ENCODE peak calls at places on chromosomes 3 and 15, in ten cellular contexts. G is GM13976, F is adrenal gland, K is coronary artery, X is activated B cell treated with CpG ODN at 0.5 μM for 24 hours, S is astrocyte, B is endothelial cell, Y is fibroblast of mammary gland, C is GM06990, V is hepatocyte. T is an unnamed sample.

GRCh38 chr3:22451501-22451900 is 700.5 kb upstream of the ZNF385D start:
- DNase-seq in G (no peak), F (no peak), K (no peak), X (no peak), S (no peak), B (no peak), Y (no peak), C (no peak), V (no peak), T (no peak)

GRCh38 chr3:193744822-193745684 is 152.0 kb downstream of the OPA1 start:
- DNase-seq in G (no peak), F (no peak), K (no peak), X (no peak), S (peak), B (no peak), Y (peak), C (no peak), V (peak), T (no peak)

GRCh38 chr3:172270767-172271166 is 177.5 kb downstream of the GHSR start:
- DNase-seq in G (peak), F (no peak), K (no peak), X (no peak), S (no peak), B (no peak), Y (no peak), C (peak), V (no peak), T (no peak)

GRCh38 chr3:56800373-56801150 is 1.2 kb downstream of the ARHGEF3 start:
- DNase-seq in G (peak), F (no peak), K (no peak), X (no peak), S (peak), B (no peak), Y (no peak), C (peak), V (no peak), T (no peak)

GRCh38 chr15:58716027-58716426 is 33.5 kb downstream of the ADAM10 start:
- DNase-seq in G (no peak), F (no peak), K (no peak), X (no peak), S (no peak), B (no peak), Y (no peak), C (no peak), V (no peak), T (no peak)

GRCh38 chr3:189567322-189567721 is 63.9 kb upstream of the TP63 start:
- DNase-seq in G (no peak), F (no peak), K (no peak), X (no peak), S (no peak), B (no peak), Y (no peak), C (no peak), V (no peak), T (no peak)

GRCh38 chr3:176934698-176935097 is 262.6 kb downstream of the TBL1XR1 start:
- DNase-seq in G (no peak), F (no peak), K (no peak), X (no peak), S (no peak), B (no peak), Y (no peak), C (no peak), V (no peak), T (no peak)

GRCh38 chr15:68589012-68589411 is 10.2 kb downstream of the CORO2B start:
- DNase-seq in G (no peak), F (no peak), K (no peak), X (no peak), S (no peak), B (no peak), Y (no peak), C (no peak), V (no peak), T (no peak)

GRCh38 chr3:166283856-166284255 is 446.6 kb upstream of the BCHE start:
- DNase-seq in G (no peak), F (peak), K (no peak), X (no peak), S (peak), B (no peak), Y (peak), C (no peak), V (no peak), T (no peak)

GRCh38 chr3:149630806-149631205 is 27.0 kb downstream of the WWTR1 start:
- DNase-seq in G (no peak), F (no peak), K (no peak), X (no peak), S (no peak), B (no peak), Y (no peak), C (no peak), V (no peak), T (no peak)

GRCh38 chr3:133472242-133472641 is 72.4 kb downstream of the BFSP2 start:
- DNase-seq in G (no peak), F (no peak), K (no peak), X (no peak), S (no peak), B (no peak), Y (peak), C (no peak), V (no peak), T (no peak)

GRCh38 chr15:42863572-42864239 is 56.9 kb downstream of the TTBK2 start:
- DNase-seq in G (no peak), F (no peak), K (no peak), X (no peak), S (peak), B (no peak), Y (no peak), C (no peak), V (no peak), T (no peak)

GRCh38 chr3:187648177-187648576 is 22.0 kb downstream of the SST start:
- DNase-seq in G (peak), F (no peak), K (no peak), X (no peak), S (no peak), B (no peak), Y (no peak), C (no peak), V (no peak), T (no peak)

GRCh38 chr15:74337607-74338211 is 29.7 kb downstream of the CYP11A1 start:
- DNase-seq in G (no peak), F (no peak), K (peak), X (no peak), S (no peak), B (no peak), Y (no peak), C (no peak), V (no peak), T (no peak)

GRCh38 chr15:40310001-40310959 is 2.5 kb upstream of the PLCB2 start:
- DNase-seq in G (peak), F (peak), K (no peak), X (peak), S (no peak), B (peak), Y (peak), C (no peak), V (peak), T (no peak)

GRCh38 chr15:68674975-68675374 is 96.2 kb downstream of the CORO2B start:
- DNase-seq in G (peak), F (no peak), K (peak), X (no peak), S (no peak), B (peak), Y (no peak), C (no peak), V (no peak), T (no peak)

GRCh38 chr3:122232485-122232884 is 49.0 kb downstream of the CASR start:
- DNase-seq in G (no peak), F (no peak), K (no peak), X (no peak), S (no peak), B (no peak), Y (no peak), C (no peak), V (no peak), T (no peak)

GRCh38 chr15:70152070-70152480 is 54.4 kb upstream of the TLE3 start:
- DNase-seq in G (no peak), F (no peak), K (no peak), X (no peak), S (peak), B (peak), Y (no peak), C (no peak), V (no peak), T (no peak)

GRCh38 chr3:197758512-197758911 is 8.8 kb downstream of the FYTTD1 start:
- DNase-seq in G (no peak), F (no peak), K (no peak), X (no peak), S (no peak), B (no peak), Y (no peak), C (no peak), V (no peak), T (no peak)

GRCh38 chr15:92653836-92654524 is 1.6 kb downstream of the FAM174B start:
- DNase-seq in G (peak), F (no peak), K (peak), X (no peak), S (no peak), B (peak), Y (no peak), C (no peak), V (peak), T (peak)

GRCh38 chr15:25176991-25177954 is 222.5 kb downstream of the SNRPN start:
- DNase-seq in G (peak), F (peak), K (no peak), X (peak), S (no peak), B (peak), Y (no peak), C (no peak), V (peak), T (peak)

GRCh38 chr3:42780892-42781700 is 8.0 kb upstream of the CCDC13 start:
- DNase-seq in G (peak), F (no peak), K (no peak), X (no peak), S (peak), B (peak), Y (peak), C (peak), V (peak), T (no peak)

GRCh38 chr3:33278106-33278672 is 947 bp downstream of the FBXL2 start:
- DNase-seq in G (no peak), F (no peak), K (no peak), X (no peak), S (no peak), B (no peak), Y (no peak), C (no peak), V (peak), T (no peak)

GRCh38 chr15:86439614-86440013 is 359.9 kb downstream of the AGBL1 start:
- DNase-seq in G (no peak), F (no peak), K (no peak), X (no peak), S (no peak), B (no peak), Y (no peak), C (no peak), V (peak), T (no peak)

GRCh38 chr3:76859596-76859995 is 180.3 kb upstream of the ROBO2 start:
- DNase-seq in G (no peak), F (no peak), K (no peak), X (no peak), S (no peak), B (no peak), Y (no peak), C (no peak), V (no peak), T (no peak)

GRCh38 chr15:43292375-43293078 is 25.8 kb upstream of the TGM5 start:
- DNase-seq in G (no peak), F (no peak), K (no peak), X (no peak), S (peak), B (no peak), Y (peak), C (no peak), V (no peak), T (no peak)

GRCh38 chr3:12966847-12967750 is 106.1 kb downstream of the IQSEC1 start:
- DNase-seq in G (peak), F (peak), K (no peak), X (no peak), S (no peak), B (peak), Y (peak), C (no peak), V (peak), T (peak)

GRCh38 chr3:188282871-188283270 is 128.9 kb downstream of the LPP start:
- DNase-seq in G (no peak), F (no peak), K (no peak), X (no peak), S (no peak), B (no peak), Y (no peak), C (no peak), V (peak), T (no peak)

GRCh38 chr3:12681586-12682371 is 17.9 kb upstream of the RAF1 start:
- DNase-seq in G (no peak), F (peak), K (no peak), X (no peak), S (peak), B (no peak), Y (peak), C (no peak), V (no peak), T (no peak)

GRCh38 chr3:50885491-50885890 is 210.8 kb downstream of the DOCK3 start:
- DNase-seq in G (no peak), F (no peak), K (no peak), X (no peak), S (no peak), B (no peak), Y (no peak), C (no peak), V (no peak), T (no peak)

GRCh38 chr3:40437893-40438292 is 19.2 kb upstream of the RPL14 start:
- DNase-seq in G (no peak), F (no peak), K (no peak), X (no peak), S (no peak), B (no peak), Y (no peak), C (no peak), V (no peak), T (no peak)

GRCh38 chr3:40427045-40427669 is 30.0 kb upstream of the RPL14 start:
- DNase-seq in G (no peak), F (no peak), K (no peak), X (no peak), S (no peak), B (no peak), Y (no peak), C (no peak), V (no peak), T (no peak)

GRCh38 chr3:40432793-40433192 is 24.3 kb upstream of the RPL14 start:
- DNase-seq in G (no peak), F (no peak), K (no peak), X (no peak), S (no peak), B (no peak), Y (no peak), C (no peak), V (no peak), T (no peak)
- TF ChIP-seq CTCF in G (no peak), F (no peak), K (no peak), X (no peak), S (no peak), B (no peak), Y (no peak), C (no peak), V (peak), T (no peak)

GRCh38 chr3:155412856-155413255 is 119.4 kb upstream of the STRIT1 start:
- DNase-seq in G (no peak), F (no peak), K (no peak), X (no peak), S (no peak), B (no peak), Y (no peak), C (no peak), V (peak), T (no peak)

GRCh38 chr3:155407331-155407730 is 113.8 kb upstream of the STRIT1 start:
- DNase-seq in G (no peak), F (no peak), K (no peak), X (no peak), S (no peak), B (no peak), Y (peak), C (no peak), V (no peak), T (no peak)

GRCh38 chr3:155407971-155408370 is 114.5 kb upstream of the STRIT1 start:
- DNase-seq in G (no peak), F (no peak), K (no peak), X (no peak), S (no peak), B (no peak), Y (peak), C (no peak), V (no peak), T (no peak)

GRCh38 chr3:155409336-155409735 is 115.9 kb upstream of the STRIT1 start:
- DNase-seq in G (no peak), F (no peak), K (no peak), X (no peak), S (no peak), B (no peak), Y (no peak), C (no peak), V (no peak), T (no peak)

DNA sequence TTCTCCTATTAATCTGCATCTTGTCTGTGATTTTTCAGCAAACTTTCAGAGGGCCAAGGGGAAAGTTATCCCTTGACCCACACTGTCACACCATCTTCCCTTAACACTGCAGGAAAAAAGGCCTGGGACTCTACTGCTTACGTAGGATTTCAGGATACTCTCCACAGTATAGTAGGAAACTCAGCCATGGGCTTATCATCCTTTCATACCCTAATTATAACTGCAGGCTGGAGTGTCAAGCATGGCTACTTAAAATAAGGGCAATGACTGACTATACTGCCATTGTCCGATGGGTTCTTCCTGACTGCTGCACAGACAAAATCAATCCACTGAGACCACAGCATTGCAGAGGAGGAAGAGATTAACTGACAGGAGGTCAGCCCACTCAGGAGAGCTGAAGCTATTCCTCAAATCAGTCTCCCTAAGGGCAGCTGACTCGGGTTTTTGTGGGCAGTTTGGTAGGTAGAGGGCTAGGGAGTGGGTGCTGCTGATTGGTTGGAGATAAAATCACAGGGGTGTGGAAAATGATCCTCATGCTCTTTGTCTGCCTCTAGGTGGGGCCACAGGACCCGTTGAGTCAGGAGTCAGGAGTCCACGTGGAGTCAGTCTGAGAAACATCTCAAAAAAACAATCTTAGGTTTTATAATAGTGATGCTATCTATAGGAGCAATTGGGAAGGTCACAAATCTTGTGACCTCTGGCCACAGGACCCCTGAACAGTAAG is 118.2 kb upstream of the STRIT1 start:
- DNase-seq in G (no peak), F (no peak), K (no peak), X (no peak), S (no peak), B (no peak), Y (peak), C (no peak), V (no peak), T (no peak)
- TF ChIP-seq CTCF in G (no peak), F (no peak), K (no peak), X (no peak), S (no peak), B (no peak), Y (peak), C (peak), V (no peak), T (no peak)

GRCh38 chr3:119891944-119892721 is 110.2 kb downstream of the NR1I2 start:
- DNase-seq in G (peak), F (peak), K (no peak), X (no peak), S (peak), B (peak), Y (peak), C (peak), V (peak), T (peak)
- TF ChIP-seq CTCF in G (peak), F (peak), K (peak), X (peak), S (peak), B (peak), Y (peak), C (peak), V (peak), T (peak)

GRCh38 chr3:38454884-38455638 is 1.4 kb downstream of the ACVR2B start:
- DNase-seq in G (peak), F (peak), K (peak), X (no peak), S (no peak), B (peak), Y (peak), C (peak), V (peak), T (peak)

GRCh38 chr3:38453075-38453913 is at the start of gene ACVR2B:
- DNase-seq in G (peak), F (peak), K (peak), X (peak), S (peak), B (peak), Y (peak), C (peak), V (peak), T (peak)

GRCh38 chr3:38453914-38454178 is 156 bp downstream of the ACVR2B start:
- DNase-seq in G (no peak), F (no peak), K (no peak), X (no peak), S (no peak), B (no peak), Y (no peak), C (no peak), V (no peak), T (no peak)

GRCh38 chr3:38455639-38456430 is 2.1 kb downstream of the ACVR2B start:
- DNase-seq in G (peak), F (peak), K (no peak), X (no peak), S (no peak), B (no peak), Y (peak), C (no peak), V (no peak), T (peak)

GRCh38 chr3:38454179-38454883 is 641 bp downstream of the ACVR2B start:
- DNase-seq in G (peak), F (peak), K (no peak), X (no peak), S (no peak), B (peak), Y (peak), C (peak), V (peak), T (peak)
- TF ChIP-seq CTCF in G (no peak), F (no peak), K (no peak), X (no peak), S (no peak), B (no peak), Y (no peak), C (no peak), V (no peak), T (no peak)

GRCh38 chr3:125163739-125164601 is 48.6 kb downstream of the SLC12A8 start:
- DNase-seq in G (peak), F (no peak), K (no peak), X (no peak), S (no peak), B (no peak), Y (peak), C (no peak), V (peak), T (no peak)
- TF ChIP-seq CTCF in G (peak), F (no peak), K (no peak), X (no peak), S (no peak), B (no peak), Y (peak), C (peak), V (no peak), T (no peak)

DNA sequence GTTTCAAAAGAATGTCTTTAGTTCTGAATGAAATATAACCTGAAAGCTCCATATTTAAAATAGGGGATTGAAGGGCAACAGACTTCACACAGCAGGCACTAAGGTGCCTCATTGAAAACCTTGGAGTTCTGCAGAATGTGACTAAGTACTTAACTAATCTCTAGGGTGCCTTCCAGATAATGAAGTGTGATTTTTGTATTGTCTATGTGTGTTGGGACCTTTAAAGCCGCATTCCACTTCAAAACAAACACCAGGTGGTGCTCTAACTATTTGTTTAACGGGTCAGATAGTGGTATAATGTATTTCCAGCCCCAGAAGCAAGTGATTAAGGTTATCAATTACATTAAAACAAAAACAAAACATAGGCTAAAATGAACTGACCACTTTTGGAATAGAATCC is 28.0 kb downstream of the TFG start:
- DNase-seq in G (no peak), F (no peak), K (no peak), X (no peak), S (no peak), B (no peak), Y (peak), C (no peak), V (peak), T (no peak)
- TF ChIP-seq CTCF in G (peak), F (peak), K (no peak), X (no peak), S (peak), B (no peak), Y (peak), C (peak), V (peak), T (no peak)

T was measured in ovary.